ENCODE peak calls at places on chromosomes 16 and 17, in four cellular contexts. P is stomach, I is heart left ventricle, C is uterus. R is an unnamed sample. For H3K4me1 and H3K27me3, the result is how much of the 10 kb centered on the place peaks cover.

GRCh38 chr17:5861849-5862248 is 208.3 kb upstream of the WSCD1 start:
- DNase-seq in I (no peak), P (no peak), C (no peak), R (no peak)

GRCh38 chr16:732936-733335 is 6.0 kb downstream of the HAGHL start:
- DNase-seq in I (no peak), P (no peak), C (no peak), R (no peak)

GRCh38 chr16:9525037-9525436 is 433.6 kb downstream of the HAPSTR1 start:
- DNase-seq in I (no peak), P (no peak), C (no peak), R (no peak)

GRCh38 chr16:48622456-48623303 is 12.7 kb upstream of the N4BP1 start:
- DNase-seq in P (peak), I (no peak), C (no peak), R (no peak)

GRCh38 chr17:66829386-66829864 is 5.5 kb upstream of the CACNG5 start:
- DNase-seq in P (peak), C (no peak), I (no peak), R (peak)

GRCh38 chr17:3802461-3803307 is 1.7 kb upstream of the ITGAE start:
- DNase-seq in P (no peak), C (peak), I (no peak), R (peak)

GRCh38 chr16:67283039-67283825 is 3.9 kb downstream of the PLEKHG4 start:
- DNase-seq in I (no peak), P (no peak), C (no peak), R (peak)

GRCh38 chr16:85136705-85137322 is 24.5 kb upstream of the CIBAR2 start:
- DNase-seq in P (peak), C (peak), I (no peak), R (peak)

GRCh38 chr16:84518804-84519341 is 14.4 kb upstream of the MEAK7 start:
- DNase-seq in C (no peak), P (no peak), I (no peak), R (no peak)

GRCh38 chr17:70137451-70138230 is 31.7 kb upstream of the KCNJ2 start:
- DNase-seq in I (no peak), P (no peak), C (peak), R (peak)

GRCh38 chr17:32356378-32356743 is 6.4 kb downstream of the ZNF207 start:
- DNase-seq in P (no peak), C (no peak), I (no peak), R (no peak)
- H3K4me1 ChIP-seq in P (half or more), C (under half), I (under half), R (under half)

GRCh38 chr16:2028146-2028545 is 1.4 kb downstream of the NHERF2 start:
- DNase-seq in I (no peak), C (no peak), P (no peak), R (no peak)

GRCh38 chr16:2031081-2031577 is 4.4 kb downstream of the NHERF2 start:
- DNase-seq in C (no peak), I (peak), P (no peak), R (no peak)

GRCh38 chr16:2028620-2029220 is 2.0 kb downstream of the NHERF2 start:
- DNase-seq in I (no peak), P (peak), C (no peak), R (no peak)

GRCh38 chr16:2030036-2030435 is 3.3 kb downstream of the NHERF2 start:
- DNase-seq in C (no peak), I (no peak), P (no peak), R (no peak)

GRCh38 chr16:2029350-2029749 is 2.6 kb downstream of the NHERF2 start:
- DNase-seq in I (no peak), P (no peak), C (no peak), R (no peak)
- H3K27me3 ChIP-seq in I (under half), P (under half), C (under half), R (under half)

DNA sequence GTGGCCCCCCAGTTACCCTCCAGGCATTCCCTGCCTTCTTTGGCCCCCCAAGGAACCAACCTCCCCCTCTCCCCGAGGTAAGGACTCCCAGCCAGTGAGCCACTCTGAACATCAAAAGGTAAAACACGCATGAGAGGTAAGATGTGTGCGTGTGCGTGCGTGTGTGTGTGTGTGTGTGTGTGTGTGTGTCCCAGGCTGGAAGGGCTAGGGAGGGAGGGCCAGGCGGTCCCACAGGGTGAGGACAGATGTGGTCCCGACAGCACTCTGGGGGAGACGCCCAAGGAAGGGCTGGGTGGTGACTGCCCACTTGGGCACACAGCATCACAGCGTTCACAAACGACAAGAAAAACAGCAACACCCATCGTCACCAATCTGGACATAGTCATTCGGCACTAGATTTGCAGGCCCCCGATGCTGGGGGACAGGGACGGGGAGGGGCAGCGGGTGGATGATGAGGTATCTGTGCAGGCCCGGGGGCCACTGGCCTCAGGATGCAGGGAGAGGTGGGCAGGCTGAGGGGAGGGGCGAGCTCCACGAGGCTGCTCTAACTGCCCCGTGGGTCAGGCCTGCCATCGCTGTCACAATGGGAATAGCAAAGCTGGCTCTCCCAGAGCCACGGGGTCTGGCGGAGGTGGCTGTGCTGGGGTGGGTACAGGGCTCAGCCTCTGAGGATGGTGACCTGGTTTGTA is 16.3 kb downstream of the MNT start:
- DNase-seq in I (no peak), P (no peak), C (no peak), R (no peak)
- TF ChIP-seq POLR2A in I (no peak), P (no peak), C (no peak), R (no peak)

GRCh38 chr17:7016886-7017826 is 4.7 kb downstream of the RNASEK start:
- DNase-seq in P (no peak), I (no peak), C (no peak), R (no peak)
- H3K4me1 ChIP-seq in P (half or more), I (under half), C (under half), R (under half)

GRCh38 chr17:79370126-79370525 is 240.7 kb downstream of the RBFOX3 start:
- DNase-seq in I (no peak), P (no peak), C (no peak), R (no peak)

GRCh38 chr17:79369532-79369931 is 241.3 kb downstream of the RBFOX3 start:
- DNase-seq in I (peak), C (no peak), P (no peak), R (no peak)

GRCh38 chr17:79371984-79372383 is 238.9 kb downstream of the RBFOX3 start:
- DNase-seq in C (no peak), P (no peak), I (no peak), R (no peak)

GRCh38 chr17:79369001-79369400 is 241.8 kb downstream of the RBFOX3 start:
- DNase-seq in P (no peak), C (no peak), I (peak), R (no peak)

DNA sequence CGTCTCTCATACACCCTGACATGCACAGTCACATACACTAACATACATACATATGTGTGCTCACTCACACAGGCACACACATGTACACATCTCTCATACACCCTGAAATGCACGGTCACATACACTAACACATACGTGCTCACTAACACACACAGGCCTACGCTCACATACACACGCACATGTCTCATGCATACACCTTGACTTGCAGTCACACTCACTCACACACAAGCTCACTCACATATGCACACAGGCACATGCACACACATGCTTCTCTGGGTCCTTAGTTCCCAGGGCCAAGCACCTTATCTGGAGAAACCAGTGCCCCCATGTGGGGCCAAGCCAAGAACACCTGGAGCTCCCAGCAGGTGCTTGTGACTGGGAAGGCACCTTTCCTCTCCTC is 240.3 kb downstream of the RBFOX3 start:
- DNase-seq in I (peak), P (no peak), C (no peak), R (no peak)
- H3K27me3 ChIP-seq in I (under half), P (half or more), C (under half), R (under half)

GRCh38 chr17:42304187-42305030 is 16.1 kb downstream of the STAT5A start:
- DNase-seq in C (no peak), P (no peak), I (no peak), R (no peak)

GRCh38 chr17:42309142-42309541 is 20.8 kb downstream of the STAT5A start:
- DNase-seq in I (no peak), P (no peak), C (no peak), R (no peak)

GRCh38 chr17:42305543-42306384 is 17.5 kb downstream of the STAT5A start:
- DNase-seq in I (no peak), P (no peak), C (no peak), R (no peak)

GRCh38 chr17:42306385-42306667 is 18.0 kb downstream of the STAT5A start:
- DNase-seq in I (no peak), P (no peak), C (no peak), R (no peak)

DNA sequence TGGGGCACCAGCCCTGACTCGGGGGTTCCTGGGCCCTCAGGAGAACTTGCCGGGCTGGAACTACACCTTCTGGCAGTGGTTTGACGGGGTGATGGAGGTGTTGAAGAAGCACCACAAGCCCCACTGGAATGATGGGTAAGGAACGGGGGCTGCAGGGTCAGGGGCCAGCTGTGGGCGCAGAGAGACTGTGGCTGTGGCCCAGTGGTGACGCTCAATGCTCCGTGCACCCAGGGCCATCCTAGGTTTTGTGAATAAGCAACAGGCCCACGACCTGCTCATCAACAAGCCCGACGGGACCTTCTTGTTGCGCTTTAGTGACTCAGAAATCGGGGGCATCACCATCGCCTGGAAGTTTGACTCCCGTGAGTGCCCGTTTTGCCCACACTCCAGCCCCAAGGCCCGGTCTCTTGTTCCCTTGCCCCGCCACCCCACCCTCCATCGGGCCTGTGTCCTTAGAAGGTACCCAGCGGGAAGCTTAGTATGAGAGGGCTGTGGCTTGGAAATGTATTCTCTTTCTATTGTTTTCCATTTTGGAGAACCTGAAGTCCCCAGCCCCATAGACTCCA is 19.1 kb downstream of the STAT5A start:
- DNase-seq in P (no peak), I (no peak), C (no peak), R (no peak)
- TF ChIP-seq POLR2A in P (no peak), I (no peak), C (no peak), R (no peak)

GRCh38 chr16:53071748-53072301 is 17.0 kb downstream of the CHD9 start:
- DNase-seq in C (peak), I (peak), P (no peak), R (peak)

GRCh38 chr16:53067675-53068074 is 12.9 kb downstream of the CHD9 start:
- DNase-seq in C (no peak), I (no peak), P (no peak), R (no peak)

GRCh38 chr16:53073053-53073452 is 18.3 kb downstream of the CHD9 start:
- DNase-seq in I (no peak), P (no peak), C (no peak), R (no peak)

GRCh38 chr16:53068423-53068833 is 13.6 kb downstream of the CHD9 start:
- DNase-seq in I (no peak), C (no peak), P (no peak), R (no peak)

GRCh38 chr16:53069772-53070171 is 15.0 kb downstream of the CHD9 start:
- DNase-seq in P (no peak), I (no peak), C (no peak), R (no peak)
- H3K4me1 ChIP-seq in P (under half), I (under half), C (under half), R (under half)

DNA sequence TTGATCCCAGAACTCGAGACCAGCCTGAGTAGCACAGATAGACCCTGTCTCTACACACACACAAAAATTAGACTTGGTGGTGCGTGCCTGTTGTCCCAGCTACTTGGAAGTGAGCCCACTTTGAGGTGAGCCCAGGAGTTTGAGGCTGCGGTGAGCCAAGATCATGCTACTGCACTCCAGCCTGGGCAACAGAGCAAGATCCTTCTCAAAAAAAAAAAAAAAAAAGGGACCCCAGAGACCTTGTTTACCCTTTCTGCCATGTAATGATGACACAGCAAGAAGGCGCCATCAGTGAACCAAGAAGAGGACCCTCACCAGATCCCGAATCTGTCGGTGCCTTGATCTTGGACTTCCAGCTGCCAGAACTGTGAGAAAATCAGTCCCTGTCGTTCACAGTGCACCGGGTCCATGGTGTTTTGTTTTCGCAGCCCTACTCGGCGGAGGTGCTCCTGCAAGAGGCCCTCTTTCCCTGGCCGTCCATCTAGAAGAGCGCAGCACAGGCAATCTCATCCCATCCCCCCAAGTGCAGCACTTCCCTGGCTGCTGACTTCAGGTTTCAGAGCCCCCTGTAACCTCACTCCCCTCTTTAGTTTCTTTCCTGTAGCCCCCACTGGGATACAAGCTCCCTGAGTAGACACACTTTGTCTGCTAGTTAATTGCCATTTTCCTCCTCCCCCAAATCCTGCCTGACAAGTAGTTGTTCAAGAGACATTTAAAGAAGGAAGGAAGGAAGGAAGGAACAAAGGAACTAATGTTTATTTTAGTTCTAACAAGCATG is 115.2 kb downstream of the SNX29 start:
- DNase-seq in C (no peak), P (no peak), I (no peak), R (no peak)
- H3K27me3 ChIP-seq in C (under half), P (under half), I (under half), R (under half)

R was measured in thyroid gland.